ENCODE peak calls at places on chromosomes 16 and 17, in six cellular contexts. U, J, G, P, D and Y are unnamed samples.

GRCh38 chr17:77453613-77454559 is 313.1 kb downstream of the SEC14L1 start:
- DNase-seq in U (no peak), J (no peak), G (no peak), P (peak; percentile 68), D (no peak), Y (peak; percentile 59)

GRCh38 chr16:74832228-74832627 is 57.6 kb upstream of the FA2H start:
- DNase-seq in U (no peak), J (no peak), G (no peak), P (no peak), D (no peak), Y (no peak)

GRCh38 chr17:15233022-15233805 is 31.9 kb downstream of the PMP22 start:
- DNase-seq in U (no peak), J (no peak), G (no peak), P (no peak), D (no peak), Y (no peak)

GRCh38 chr16:64416232-64417010 is 705.4 kb downstream of the CDH11 start:
- DNase-seq in U (no peak), J (no peak), G (no peak), P (no peak), D (peak; percentile 7), Y (no peak)

GRCh38 chr16:881219-882097 is 80.9 kb upstream of the GNG13 start:
- DNase-seq in U (no peak), J (no peak), G (peak; percentile 54), P (no peak), D (no peak), Y (no peak)

GRCh38 chr17:76414334-76415295 is 30.2 kb downstream of the SPHK1 start:
- DNase-seq in U (no peak), J (peak; percentile 45), G (peak; percentile 86), P (peak; percentile 76), D (peak; percentile 26), Y (no peak)

GRCh38 chr17:36544049-36544319 is 735 bp upstream of the GGNBP2 start:
- DNase-seq in U (no peak), J (peak; percentile 24), G (peak; percentile 70), P (peak; percentile 46), D (peak; percentile 1), Y (peak; percentile 7)

GRCh38 chr17:9432121-9432866 is 143.3 kb downstream of the STX8 start:
- DNase-seq in U (no peak), J (no peak), G (no peak), P (no peak), D (no peak), Y (no peak)

GRCh38 chr17:48590603-48591161 is 641 bp upstream of the HOXB3 start:
- DNase-seq in U (no peak), J (no peak), G (no peak), P (no peak), D (no peak), Y (no peak)

GRCh38 chr17:75808905-75809621 is 24.5 kb downstream of the UNK start:
- DNase-seq in U (no peak), J (peak; percentile 78), G (peak; percentile 88), P (peak; percentile 72), D (peak; percentile 44), Y (no peak)

GRCh38 chr16:54291981-54292487 is 5.4 kb upstream of the IRX3 start:
- DNase-seq in U (no peak), J (no peak), G (no peak), P (no peak), D (no peak), Y (no peak)

GRCh38 chr16:76518791-76519190 is 241.6 kb downstream of the CNTNAP4 start:
- DNase-seq in U (no peak), J (no peak), G (no peak), P (no peak), D (no peak), Y (no peak)

GRCh38 chr17:3896108-3897099 is 3.6 kb upstream of the CAMKK1 start:
- DNase-seq in U (no peak), J (no peak), G (no peak), P (peak; percentile 79), D (no peak), Y (no peak)
- H3K27ac ChIP-seq in U (no peak overlapping the region), J (no peak overlapping the region), G (peak overlapping the region; percentile 25), P (peak overlapping the region; percentile 80), D (no peak overlapping the region), Y (no peak overlapping the region)

DNA sequence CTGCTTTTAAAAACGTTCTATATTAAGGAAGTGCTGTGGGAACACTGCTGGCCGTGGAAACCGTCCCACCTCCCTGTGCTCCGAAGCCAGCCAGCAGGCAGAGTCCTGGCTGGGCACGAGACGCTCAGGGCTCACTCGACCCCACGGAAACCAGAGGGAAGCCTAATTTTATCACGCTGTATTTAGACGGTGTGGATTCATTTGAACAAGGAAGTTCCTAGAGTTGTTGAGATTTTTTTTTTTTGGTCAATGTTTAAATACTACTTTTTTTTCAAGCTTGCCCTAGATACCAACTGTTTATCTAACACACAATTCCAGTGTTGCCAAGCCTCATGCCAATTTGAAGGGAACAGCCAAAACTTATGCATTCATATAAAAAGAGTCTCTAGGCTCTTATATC is 25.8 kb downstream of the ADCY9 start:
- DNase-seq in U (no peak), J (no peak), G (no peak), P (peak; percentile 43), D (no peak), Y (no peak)
- H3K27ac ChIP-seq in U (no peak overlapping the region), J (no peak overlapping the region), G (peak overlapping the region; percentile 65), P (peak overlapping the region; percentile 87), D (no peak overlapping the region), Y (no peak overlapping the region)

GRCh38 chr16:66423177-66423576 is 3.9 kb upstream of the BEAN1 start:
- DNase-seq in U (no peak), J (no peak), G (no peak), P (no peak), D (no peak), Y (no peak)
- H3K27ac ChIP-seq in U (no peak overlapping the region), J (no peak overlapping the region), G (no peak overlapping the region), P (no peak overlapping the region), D (no peak overlapping the region), Y (no peak overlapping the region)

GRCh38 chr17:45333702-45334092 is 16.9 kb upstream of the MAP3K14 start:
- DNase-seq in U (no peak), J (peak; percentile 7), G (peak; percentile 54), P (no peak), D (no peak), Y (no peak)

GRCh38 chr17:45336390-45337182 is 19.8 kb upstream of the MAP3K14 start:
- DNase-seq in U (no peak), J (peak; percentile 5), G (peak; percentile 46), P (no peak), D (no peak), Y (no peak)

GRCh38 chr17:45334701-45335677 is 18.2 kb upstream of the MAP3K14 start:
- DNase-seq in U (no peak), J (no peak), G (peak; percentile 34), P (no peak), D (no peak), Y (no peak)

GRCh38 chr17:45334231-45334630 is 17.4 kb upstream of the MAP3K14 start:
- DNase-seq in U (no peak), J (peak; percentile 4), G (peak; percentile 40), P (no peak), D (peak; percentile 39), Y (no peak)

GRCh38 chr17:45335721-45336120 is 18.9 kb upstream of the MAP3K14 start:
- DNase-seq in U (no peak), J (peak; percentile 1), G (peak; percentile 17), P (no peak), D (no peak), Y (no peak)
- H3K27ac ChIP-seq in U (no peak overlapping the region), J (no peak overlapping the region), G (no peak overlapping the region), P (no peak overlapping the region), D (no peak overlapping the region), Y (no peak overlapping the region)